ENCODE peak calls at places on chromosome 17, in four cellular contexts. O is brain microvascular endothelial cell, B is kidney, T is heart left ventricle. F is an unnamed sample.

GRCh38 chr17:40343126-40344119 is 21.1 kb downstream of the GJD3 start:
- DNase-seq in O (no peak), B (no peak), T (peak; percentile 80), F (peak; percentile 60)

GRCh38 chr17:61309857-61310256 is 89.8 kb upstream of the TBX2 start:
- DNase-seq in O (peak; percentile 75), B (no peak), T (no peak), F (no peak)

GRCh38 chr17:45091778-45092425 is 30.8 kb downstream of the NMT1 start:
- DNase-seq in O (no peak), B (no peak), T (no peak), F (no peak)

GRCh38 chr17:69179227-69179952 is 37.7 kb upstream of the ABCA6 start:
- DNase-seq in O (peak; percentile 52), B (no peak), T (no peak), F (no peak)

GRCh38 chr17:64077409-64077808 is 52.5 kb downstream of the ERN1 start:
- DNase-seq in O (no peak), B (no peak), T (no peak), F (no peak)

GRCh38 chr17:3916825-3917224 is 560 bp upstream of the P2RX1 start:
- DNase-seq in O (no peak), B (peak; percentile 75), T (no peak), F (no peak)

GRCh38 chr17:27087935-27088766 is 205.8 kb upstream of the WSB1 start:
- DNase-seq in O (no peak), B (no peak), T (no peak), F (no peak)

GRCh38 chr17:59331929-59332889 is 754 bp downstream of the YPEL2 start:
- DNase-seq in O (no peak), B (peak; percentile 89), T (peak; percentile 73), F (peak; percentile 57)

GRCh38 chr17:55273579-55274370 is 9.0 kb downstream of the HLF start:
- DNase-seq in O (no peak), B (peak; percentile 92), T (peak; percentile 70), F (peak; percentile 26)

GRCh38 chr17:16123531-16123930 is 91.8 kb downstream of the NCOR1 start:
- DNase-seq in O (no peak), B (no peak), T (no peak), F (no peak)

GRCh38 chr17:48358203-48358602 is 71.8 kb downstream of the SKAP1 start:
- DNase-seq in O (no peak), B (no peak), T (no peak), F (no peak)

GRCh38 chr17:8365143-8365542 is 11.4 kb downstream of the KRABD2 start:
- DNase-seq in O (no peak), B (no peak), T (no peak), F (no peak)

GRCh38 chr17:67779098-67779672 is 46.1 kb upstream of the BPTF start:
- DNase-seq in O (peak; percentile 87), B (no peak), T (peak; percentile 23), F (peak; percentile 52)

GRCh38 chr17:61235821-61236197 is 163.8 kb upstream of the TBX2 start:
- DNase-seq in O (peak; percentile 77), B (no peak), T (no peak), F (no peak)

GRCh38 chr17:45296003-45296832 is 20.6 kb downstream of the MAP3K14 start:
- DNase-seq in O (no peak), B (peak; percentile 69), T (no peak), F (peak; percentile 66)

GRCh38 chr17:46144246-46144645 is 49.0 kb downstream of the KANSL1 start:
- DNase-seq in O (no peak), B (no peak), T (no peak), F (no peak)

GRCh38 chr17:39674702-39675389 is 6.6 kb downstream of the PNMT start:
- DNase-seq in O (no peak), B (peak; percentile 95), T (peak; percentile 69), F (peak; percentile 75)

GRCh38 chr17:67245694-67246397 is 850 bp upstream of the HELZ start:
- DNase-seq in O (no peak), B (peak; percentile 75), T (peak; percentile 31), F (peak; percentile 75)

GRCh38 chr17:36743130-36743529 is 141.7 kb downstream of the MRM1 start:
- DNase-seq in O (no peak), B (no peak), T (no peak), F (no peak)

GRCh38 chr17:78206298-78206697 is 7.8 kb upstream of the BIRC5 start:
- DNase-seq in O (no peak), B (no peak), T (no peak), F (no peak)

GRCh38 chr17:78214016-78214705 is at the start of gene BIRC5:
- DNase-seq in O (peak; percentile 63), B (peak; percentile 96), T (peak; percentile 89), F (peak; percentile 93)

GRCh38 chr17:78208486-78208885 is 5.6 kb upstream of the BIRC5 start:
- DNase-seq in O (no peak), B (no peak), T (no peak), F (no peak)

GRCh38 chr17:78211032-78211431 is 3.0 kb upstream of the BIRC5 start:
- DNase-seq in O (no peak), B (no peak), T (no peak), F (no peak)

DNA sequence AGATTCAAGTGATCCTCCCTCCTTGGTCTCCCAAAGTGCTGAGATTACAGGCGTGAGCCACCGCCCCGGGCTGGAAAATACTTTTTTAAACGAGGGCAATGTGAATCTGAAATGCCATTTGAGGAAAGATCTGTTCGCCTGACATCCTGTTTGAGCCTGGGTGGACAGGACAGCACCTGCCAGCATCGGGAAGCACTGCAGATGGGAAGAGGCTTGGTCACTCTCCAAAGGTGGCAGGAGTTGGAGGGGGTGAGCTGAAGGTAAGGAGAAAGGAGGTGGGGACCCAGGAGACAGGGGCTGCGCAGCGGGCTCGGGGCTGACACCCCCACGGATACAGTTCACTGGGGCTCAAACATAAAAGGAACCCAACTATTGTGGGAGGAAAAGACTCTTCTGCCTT is 3.9 kb upstream of the BIRC5 start:
- DNase-seq in O (no peak), B (no peak), T (no peak), F (no peak)
- TF ChIP-seq CTCF in O (no peak), B (no peak), T (no peak), F (no peak)

GRCh38 chr17:50505731-50506130 is 2.5 kb upstream of the MYCBPAP start:
- DNase-seq in O (no peak), B (peak; percentile 7), T (no peak), F (no peak)

GRCh38 chr17:50511058-50511457 is 2.8 kb downstream of the MYCBPAP start:
- DNase-seq in O (no peak), B (peak; percentile 42), T (no peak), F (peak; percentile 2)

GRCh38 chr17:50506298-50506697 is 1.9 kb upstream of the MYCBPAP start:
- DNase-seq in O (no peak), B (peak; percentile 12), T (no peak), F (no peak)

GRCh38 chr17:50508573-50509460 is 578 bp downstream of the MYCBPAP start:
- DNase-seq in O (no peak), B (peak; percentile 51), T (no peak), F (peak; percentile 11)

GRCh38 chr17:50507871-50508572 is at the start of gene MYCBPAP:
- DNase-seq in O (peak; percentile 65), B (peak; percentile 91), T (peak; percentile 88), F (peak; percentile 88)
- TF ChIP-seq CTCF in O (no peak), B (peak; percentile 31), T (peak; percentile 22), F (peak; percentile 6)

GRCh38 chr17:1047177-1047885 is 50.4 kb downstream of the TIMM22 start:
- DNase-seq in O (no peak), B (peak; percentile 64), T (peak; percentile 66), F (no peak)
- TF ChIP-seq CTCF in O (peak; percentile 4), B (no peak), T (peak; percentile 15), F (no peak)

GRCh38 chr17:10151667-10152496 is 46.5 kb downstream of the GAS7 start:
- DNase-seq in O (no peak), B (no peak), T (no peak), F (no peak)
- TF ChIP-seq CTCF in O (no peak), B (no peak), T (no peak), F (no peak)

GRCh38 chr17:35596072-35596471 is 8.9 kb downstream of the AP2B1 start:
- DNase-seq in O (no peak), B (no peak), T (no peak), F (no peak)

GRCh38 chr17:35597604-35598003 is 10.5 kb downstream of the AP2B1 start:
- DNase-seq in O (no peak), B (no peak), T (no peak), F (no peak)

GRCh38 chr17:35596530-35597233 is 9.6 kb downstream of the AP2B1 start:
- DNase-seq in O (no peak), B (no peak), T (no peak), F (no peak)
- TF ChIP-seq CTCF in O (peak; percentile 10), B (no peak), T (no peak), F (no peak)

GRCh38 chr17:2040219-2040827 is 1.5 kb upstream of the OVCA2 start:
- DNase-seq in O (no peak), B (no peak), T (no peak), F (no peak)

GRCh38 chr17:2040942-2041560 is 771 bp upstream of the OVCA2 start:
- DNase-seq in O (no peak), B (no peak), T (no peak), F (no peak)

GRCh38 chr17:2043785-2044184 is 2.0 kb downstream of the OVCA2 start:
- DNase-seq in O (no peak), B (no peak), T (no peak), F (no peak)

GRCh38 chr17:2042355-2042929 is 620 bp downstream of the OVCA2 start:
- DNase-seq in O (no peak), B (no peak), T (no peak), F (no peak)

DNA sequence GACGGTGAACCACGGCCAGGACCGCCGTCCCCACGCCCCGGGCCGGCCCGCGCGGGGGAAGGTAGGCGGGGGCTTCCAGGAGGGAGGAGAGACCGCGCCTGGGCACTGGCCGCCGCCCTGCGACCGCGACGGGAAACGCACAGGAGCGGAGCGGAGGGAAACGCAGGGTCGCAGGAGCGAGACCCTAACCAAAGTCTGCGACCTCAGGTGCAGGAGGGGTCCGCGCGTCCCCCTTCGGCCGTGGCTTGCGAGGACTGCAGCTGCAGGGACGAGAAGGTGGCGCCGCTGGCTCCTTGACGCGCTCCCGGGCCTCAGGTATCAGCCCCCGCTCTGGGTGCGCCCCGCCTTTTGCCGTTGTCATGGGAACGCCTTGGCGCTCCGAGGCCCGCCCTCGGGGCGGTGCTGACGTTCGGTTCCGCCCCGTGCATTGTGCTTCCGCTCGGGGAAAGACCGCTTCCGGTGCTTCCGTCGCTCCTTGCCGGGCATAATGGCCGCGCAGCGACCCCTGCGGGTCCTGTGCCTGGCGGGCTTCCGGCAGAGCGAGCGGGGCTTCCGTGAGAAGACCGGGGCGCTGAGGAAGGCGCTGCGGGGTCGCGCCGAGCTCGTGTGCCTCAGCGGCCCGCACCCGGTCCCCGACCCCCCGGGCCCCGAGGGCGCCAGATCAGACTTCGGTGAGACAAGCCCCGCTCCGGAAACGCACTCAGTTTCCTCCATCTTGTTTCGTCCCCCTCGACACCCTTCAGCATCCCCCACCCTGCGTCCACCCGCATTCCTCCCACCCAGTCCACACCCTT is at the start of gene OVCA2:
- DNase-seq in O (peak; percentile 87), B (peak; percentile 98), T (peak; percentile 95), F (peak; percentile 97)
- TF ChIP-seq CTCF in O (peak; percentile 59), B (peak; percentile 64), T (peak; percentile 64), F (no peak)